ENCODE peak calls at places on chromosomes 7 and 10, in eight cellular contexts. S is cardiac muscle cell, A is HepG2, C is stomach, U is testis, F is foreskin fibroblast, R is heart left ventricle, G is mammary epithelial cell. Y is an unnamed sample.

GRCh38 chr10:126536148-126536547 is 134.3 kb downstream of the C10orf90 start:
- DNase-seq in F (no peak), C (no peak), A (no peak), S (peak), R (no peak), G (no peak), U (peak), Y (peak)

GRCh38 chr7:151251926-151252835 is 3.7 kb upstream of the SMARCD3 start:
- DNase-seq in A (no peak), C (peak), S (peak), U (peak), G (peak), R (peak), F (peak), Y (peak)

GRCh38 chr7:121178452-121178851 is 150.3 kb upstream of the WNT16 start:
- DNase-seq in U (no peak), R (no peak), F (no peak), A (no peak), S (no peak), C (no peak), G (no peak), Y (no peak)

GRCh38 chr7:64686493-64687184 is 20.7 kb downstream of the ZNF107 start:
- DNase-seq in A (peak), F (no peak), S (no peak), R (no peak), G (peak), U (no peak), C (no peak), Y (no peak)

GRCh38 chr7:128591705-128592104 is 80.4 kb upstream of the GARIN1A start:
- DNase-seq in G (no peak), U (no peak), C (no peak), F (no peak), S (no peak), A (no peak), R (no peak), Y (no peak)

GRCh38 chr10:108755661-108756060 is 1167.7 kb downstream of the XPNPEP1 start:
- DNase-seq in R (no peak), G (no peak), C (no peak), S (no peak), F (no peak), U (no peak), A (no peak), Y (peak)

GRCh38 chr7:151459726-151460473 is 20.0 kb upstream of the CRYGN start:
- DNase-seq in S (peak), G (peak), C (peak), A (peak), F (peak), U (peak), R (peak), Y (peak)

GRCh38 chr10:102596506-102596971 is 47.7 kb upstream of the TRIM8 start:
- DNase-seq in G (peak), C (peak), R (no peak), A (peak), S (peak), F (no peak), U (peak), Y (peak)

GRCh38 chr7:83547526-83547925 is 101.4 kb downstream of the SEMA3E start:
- DNase-seq in C (peak), R (no peak), G (peak), A (no peak), F (peak), U (no peak), S (peak), Y (peak)

GRCh38 chr7:8284606-8285005 is 22.6 kb upstream of the ICA1 start:
- DNase-seq in C (peak), A (no peak), G (no peak), F (no peak), U (peak), R (no peak), S (peak), Y (no peak)

GRCh38 chr10:107771066-107771465 is 606.6 kb upstream of the SORCS1 start:
- DNase-seq in C (no peak), G (no peak), U (no peak), A (no peak), F (no peak), S (no peak), R (no peak), Y (no peak)

GRCh38 chr7:11557627-11558026 is 274.4 kb downstream of the THSD7A start:
- DNase-seq in U (no peak), A (peak), C (no peak), G (peak), S (peak), R (no peak), F (no peak), Y (peak)

GRCh38 chr7:131108212-131108980 is 219.3 kb upstream of the MKLN1 start:
- DNase-seq in U (no peak), R (no peak), G (peak), C (no peak), F (no peak), A (no peak), S (no peak), Y (peak)

GRCh38 chr7:51012569-51013217 is 230.0 kb upstream of the GRB10 start:
- DNase-seq in A (no peak), G (no peak), C (no peak), U (no peak), F (no peak), R (no peak), S (no peak), Y (no peak)

GRCh38 chr7:5492249-5493020 is 68.8 kb upstream of the TNRC18 start:
- DNase-seq in A (no peak), S (no peak), G (no peak), R (no peak), U (peak), F (no peak), C (no peak), Y (no peak)

GRCh38 chr7:142629588-142630260 is 119.5 kb upstream of the PRSS1 start:
- DNase-seq in U (no peak), R (no peak), G (no peak), F (peak), C (no peak), A (no peak), S (peak), Y (peak)

GRCh38 chr7:73452999-73453635 is 19.5 kb downstream of the FZD9 start:
- DNase-seq in F (no peak), R (no peak), G (no peak), A (peak), S (no peak), C (no peak), U (no peak), Y (no peak)

GRCh38 chr7:95002726-95003125 is 95.3 kb downstream of the PPP1R9A start:
- DNase-seq in A (no peak), C (no peak), F (no peak), S (no peak), R (no peak), U (no peak), G (no peak), Y (no peak)

GRCh38 chr10:109959571-109960145 is 36.3 kb upstream of the XPNPEP1 start:
- DNase-seq in A (no peak), S (no peak), F (no peak), C (no peak), R (no peak), G (no peak), U (peak), Y (no peak)

GRCh38 chr7:121480058-121480457 is 84.0 kb upstream of the FAM3C start:
- DNase-seq in U (no peak), S (no peak), G (peak), C (no peak), A (peak), F (no peak), R (no peak), Y (no peak)

GRCh38 chr10:126940670-126941069 is 35.4 kb downstream of the DOCK1 start:
- DNase-seq in R (no peak), F (no peak), U (no peak), A (no peak), G (no peak), S (no peak), C (no peak), Y (no peak)

GRCh38 chr7:92790987-92791386 is 45.4 kb downstream of the CDK6 start:
- DNase-seq in R (peak), A (no peak), S (no peak), U (no peak), G (peak), C (no peak), F (peak), Y (peak)

GRCh38 chr7:137757146-137757925 is 89.4 kb downstream of the DGKI start:
- DNase-seq in C (no peak), G (peak), U (no peak), A (no peak), S (no peak), F (peak), R (no peak), Y (peak)

GRCh38 chr10:120262857-120263547 is 194.0 kb upstream of the PLPP4 start:
- DNase-seq in S (no peak), F (no peak), C (no peak), R (no peak), G (peak), A (no peak), U (no peak), Y (no peak)

GRCh38 chr7:82419200-82419599 is 24.4 kb downstream of the CACNA2D1 start:
- DNase-seq in R (peak), U (peak), C (peak), G (no peak), S (peak), F (no peak), A (no peak), Y (no peak)

GRCh38 chr10:62182595-62182994 is 86.0 kb downstream of the RTKN2 start:
- DNase-seq in S (no peak), F (no peak), A (no peak), U (no peak), R (no peak), G (no peak), C (no peak), Y (no peak)

GRCh38 chr7:142440219-142441073 is 182.6 kb upstream of the PRSS58 start:
- DNase-seq in A (peak), U (no peak), C (no peak), S (no peak), R (no peak), F (peak), G (peak), Y (peak)

GRCh38 chr10:27285093-27285492 is 44.5 kb upstream of the ACBD5 start:
- DNase-seq in G (peak), R (no peak), A (peak), C (no peak), U (peak), S (peak), F (no peak), Y (peak)

GRCh38 chr10:121033371-121033770 is 182.2 kb downstream of the WDR11 start:
- DNase-seq in R (no peak), A (no peak), S (no peak), U (no peak), F (no peak), G (no peak), C (no peak), Y (no peak)

DNA sequence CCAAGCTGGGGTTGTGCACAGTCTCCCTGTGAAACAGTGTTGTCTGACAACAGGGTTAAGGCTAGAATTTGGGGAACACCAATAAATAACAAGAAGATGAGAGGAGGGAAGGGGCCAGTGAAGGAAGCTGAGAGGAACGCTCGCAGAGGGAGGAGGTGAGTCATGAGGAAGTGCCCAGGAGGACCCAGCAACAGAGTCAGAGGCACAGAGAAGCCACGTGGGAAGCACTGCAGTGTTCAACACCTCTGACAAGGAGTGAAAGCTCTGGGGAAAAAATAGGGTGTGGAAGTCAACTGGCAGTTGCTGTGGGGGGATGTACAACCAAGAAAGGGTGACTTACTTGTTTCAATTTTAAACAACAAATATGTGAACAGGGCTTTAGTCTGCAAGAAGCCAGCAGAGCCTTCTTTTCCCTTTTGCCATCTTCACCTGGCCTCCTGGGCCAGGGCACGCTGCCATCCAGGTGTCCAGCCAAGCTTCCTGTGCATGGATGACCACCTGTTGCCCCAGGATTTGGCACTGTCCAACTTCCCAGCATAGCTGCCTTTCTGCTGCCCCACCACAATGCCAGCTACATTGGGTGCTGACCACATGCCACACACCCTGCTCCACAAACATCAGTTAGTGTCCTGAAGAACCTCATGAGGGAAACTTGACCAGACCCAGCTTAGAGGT is 69.7 kb downstream of the ATXN7L1 start:
- DNase-seq in U (no peak), S (no peak), G (peak), A (no peak), F (peak), R (no peak), C (peak), Y (peak)
- H3K4me3 ChIP-seq in U (no peak), S (no peak), G (no peak), A (no peak), F (no peak), R (no peak), C (no peak), Y (no peak)

GRCh38 chr10:99913831-99914235 is 95.9 kb downstream of the DNMBP start:
- DNase-seq in G (no peak), A (no peak), U (no peak), F (no peak), S (peak), R (no peak), C (peak), Y (no peak)
- H3K4me3 ChIP-seq in G (peak), A (no peak), U (no peak), F (no peak), S (peak), R (peak), C (peak), Y (no peak)

GRCh38 chr7:1555046-1555812 is 776 bp downstream of the TMEM184A start:
- DNase-seq in A (peak), C (peak), R (peak), S (peak), U (peak), G (peak), F (peak), Y (peak)
- H3K4me3 ChIP-seq in A (peak), C (peak), R (no peak), S (no peak), U (no peak), G (peak), F (no peak), Y (no peak)

GRCh38 chr10:49116509-49117365 is 1.4 kb upstream of the VSTM4 start:
- DNase-seq in S (no peak), C (no peak), G (no peak), F (no peak), A (no peak), R (no peak), U (no peak), Y (no peak)
- H3K4me3 ChIP-seq in S (no peak), C (no peak), G (no peak), F (no peak), A (no peak), R (no peak), U (no peak), Y (no peak)

GRCh38 chr10:12589789-12590188 is 240.4 kb downstream of the CAMK1D start:
- DNase-seq in A (no peak), S (no peak), C (no peak), U (no peak), F (no peak), G (no peak), R (no peak), Y (no peak)

GRCh38 chr10:12587408-12587807 is 238.1 kb downstream of the CAMK1D start:
- DNase-seq in C (no peak), A (no peak), S (no peak), R (no peak), F (no peak), U (no peak), G (no peak), Y (no peak)

GRCh38 chr10:12586724-12587123 is 237.4 kb downstream of the CAMK1D start:
- DNase-seq in G (peak), F (no peak), U (no peak), S (no peak), R (no peak), A (no peak), C (no peak), Y (no peak)

GRCh38 chr10:12589271-12589670 is 239.9 kb downstream of the CAMK1D start:
- DNase-seq in A (no peak), R (no peak), U (no peak), C (no peak), S (no peak), G (no peak), F (no peak), Y (no peak)

DNA sequence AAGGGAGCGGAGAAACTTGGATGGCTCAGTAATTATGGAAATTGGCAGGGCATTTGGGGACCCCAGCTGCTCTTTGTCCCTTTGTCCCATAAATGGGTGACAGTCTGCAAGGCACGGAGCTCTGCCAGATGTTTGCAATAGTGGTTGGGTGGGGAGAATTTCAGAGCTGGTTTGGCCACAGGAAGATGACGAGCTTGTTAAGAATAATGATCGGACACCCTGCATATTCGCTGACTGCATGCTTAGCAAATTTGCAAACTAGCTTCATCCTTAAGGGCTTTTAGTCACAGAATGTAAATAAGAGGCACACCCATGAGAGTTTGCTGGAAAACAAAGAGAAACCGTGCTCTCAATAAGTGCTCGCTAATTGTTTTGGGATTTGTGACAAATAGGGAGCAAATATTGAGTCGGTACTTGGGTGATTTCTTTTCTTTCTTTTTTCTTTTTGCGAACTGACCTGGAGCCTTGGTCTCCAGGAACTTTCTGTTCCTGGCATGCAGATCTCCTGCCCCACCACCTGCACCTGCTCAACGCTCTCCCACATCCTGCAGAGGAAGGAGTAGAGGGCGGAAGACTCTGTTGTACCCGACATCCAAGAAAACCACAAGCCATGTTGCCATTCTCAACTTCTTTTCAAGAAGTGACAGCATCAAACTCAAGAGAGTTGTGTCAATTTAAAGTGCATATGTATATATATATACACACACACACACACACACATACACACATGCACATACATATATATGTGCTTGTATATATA is 238.9 kb downstream of the CAMK1D start:
- DNase-seq in C (no peak), U (no peak), R (no peak), A (no peak), F (peak), G (no peak), S (no peak), Y (no peak)
- H3K4me3 ChIP-seq in C (no peak), U (no peak), R (no peak), A (no peak), F (no peak), G (no peak), S (no peak), Y (no peak)

GRCh38 chr7:116327751-116328150 is 117.4 kb downstream of the TES start:
- DNase-seq in R (no peak), C (no peak), S (no peak), A (no peak), F (peak), U (no peak), G (no peak), Y (peak)

GRCh38 chr7:116322541-116322940 is 112.2 kb downstream of the TES start:
- DNase-seq in S (no peak), C (no peak), G (no peak), A (no peak), F (no peak), R (no peak), U (no peak), Y (no peak)

GRCh38 chr7:116325517-116325916 is 115.2 kb downstream of the TES start:
- DNase-seq in A (no peak), C (no peak), U (no peak), F (no peak), R (no peak), S (no peak), G (no peak), Y (no peak)

GRCh38 chr7:116327135-116327534 is 116.8 kb downstream of the TES start:
- DNase-seq in S (no peak), U (no peak), G (no peak), C (no peak), F (no peak), A (no peak), R (no peak), Y (no peak)

GRCh38 chr7:116324582-116324981 is 114.2 kb downstream of the TES start:
- DNase-seq in A (no peak), S (no peak), F (no peak), G (no peak), R (no peak), C (no peak), U (no peak), Y (no peak)
- H3K4me3 ChIP-seq in A (no peak), S (no peak), F (no peak), G (no peak), R (no peak), C (no peak), U (no peak), Y (no peak)

DNA sequence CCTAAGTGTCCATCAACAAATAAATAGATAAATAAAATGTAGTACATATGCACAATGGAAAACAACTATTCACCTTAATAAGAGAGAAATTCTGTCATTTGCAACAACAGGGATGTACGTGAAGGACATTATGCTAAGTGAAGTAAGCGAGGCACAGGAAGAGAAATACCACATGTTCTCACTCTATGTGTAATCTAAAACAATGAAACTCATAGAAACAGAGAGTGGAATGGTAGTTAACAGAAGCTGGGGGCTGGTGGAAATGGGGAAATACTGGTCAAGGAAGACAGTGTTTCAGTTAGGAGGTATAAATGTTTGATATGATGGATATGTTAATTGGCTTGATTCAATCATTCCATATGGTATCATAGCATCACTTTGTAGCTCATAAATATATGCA is 43.1 kb downstream of the ARL4A start:
- DNase-seq in G (no peak), R (no peak), F (no peak), S (no peak), C (no peak), U (no peak), A (no peak), Y (no peak)
- H3K4me3 ChIP-seq in G (no peak), R (no peak), F (no peak), S (no peak), C (no peak), U (no peak), A (no peak), Y (no peak)

Y was measured in fibroblast of mammary gland.